ENCODE peak calls at places on chromosomes 6 and 20, in five cellular contexts. A is IMR-90, P is mesenchymal stem cell, O is H9, Y is H1. K is an unnamed sample.

GRCh38 chr6:35050291-35050987 is 90.7 kb downstream of the TCP11 start:
- DNase-seq in O (no peak), P (peak; percentile 55), Y (no peak), A (no peak), K (no peak)

GRCh38 chr20:41091926-41092325 is 45.4 kb upstream of the PLCG1 start:
- DNase-seq in Y (no peak), A (peak; percentile 81), O (no peak), P (peak; percentile 92), K (no peak)

GRCh38 chr20:3563548-3564177 is 92.8 kb downstream of the ATRN start:
- DNase-seq in O (no peak), Y (no peak), A (peak; percentile 69), P (peak; percentile 50), K (peak; percentile 23)

GRCh38 chr20:46559685-46560440 is 9.4 kb upstream of the OCSTAMP start:
- DNase-seq in Y (no peak), P (no peak), A (no peak), O (no peak), K (no peak)

GRCh38 chr6:116969211-116969863 is 92.3 kb downstream of the RFX6 start:
- DNase-seq in P (peak; percentile 39), Y (no peak), A (peak; percentile 50), O (no peak), K (peak; percentile 45)

GRCh38 chr20:62815066-62815991 is 1.5 kb upstream of the COL9A3 start:
- DNase-seq in P (peak; percentile 44), O (peak; percentile 81), Y (peak; percentile 54), A (peak; percentile 41), K (no peak)

GRCh38 chr20:48767269-48767960 is 60.4 kb downstream of the PREX1 start:
- DNase-seq in A (no peak), P (no peak), O (no peak), Y (no peak), K (no peak)

GRCh38 chr6:159693128-159693893 is at the start of gene SOD2:
- DNase-seq in P (peak; percentile 87), Y (peak; percentile 53), O (peak; percentile 88), A (peak; percentile 81), K (peak; percentile 85)

GRCh38 chr6:42041131-42042055 is 8.9 kb upstream of the TAF8 start:
- DNase-seq in A (no peak), O (no peak), Y (no peak), P (no peak), K (no peak)
- H4K91ac ChIP-seq in A (no peak overlapping the region), O (no peak overlapping the region), Y (peak overlapping the region; percentile 13), P (peak overlapping the region; percentile 47), K (no peak overlapping the region)

DNA sequence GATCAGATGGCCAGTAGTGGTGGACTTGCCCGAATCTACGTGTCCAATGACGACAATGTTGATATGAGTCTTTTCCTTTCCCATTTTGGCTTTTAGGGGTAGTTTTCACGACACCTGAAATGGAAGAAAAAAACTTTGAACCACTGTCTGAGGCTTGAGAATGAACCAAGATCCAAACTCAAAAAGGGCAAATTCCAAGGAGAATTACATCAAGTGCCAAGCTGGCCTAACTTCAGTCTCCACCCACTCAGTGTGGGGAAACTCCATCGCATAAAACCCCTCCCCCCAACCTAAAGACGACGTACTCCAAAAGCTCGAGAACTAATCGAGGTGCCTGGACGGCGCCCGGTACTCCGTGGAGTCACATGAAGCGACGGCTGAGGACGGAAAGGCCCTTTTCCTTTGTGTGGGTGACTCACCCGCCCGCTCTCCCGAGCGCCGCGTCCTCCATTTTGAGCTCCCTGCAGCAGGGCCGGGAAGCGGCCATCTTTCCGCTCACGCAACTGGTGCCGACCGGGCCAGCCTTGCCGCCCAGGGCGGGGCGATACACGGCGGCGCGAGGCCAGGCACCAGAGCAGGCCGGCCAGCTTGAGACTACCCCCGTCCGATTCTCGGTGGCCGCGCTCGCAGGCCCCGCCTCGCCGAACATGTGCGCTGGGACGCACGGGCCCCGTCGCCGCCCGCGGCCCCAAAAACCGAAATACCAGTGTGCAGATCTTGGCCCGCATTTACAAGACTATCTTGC is 717 bp downstream of the EEF1A1 start:
- DNase-seq in A (peak; percentile 78), P (peak; percentile 86), Y (no peak), O (peak; percentile 35), K (no peak)
- H2BK5ac ChIP-seq in A (peak overlapping the region; percentile 94), P (peak overlapping the region; percentile 90), Y (peak overlapping the region; percentile 99), O (peak overlapping the region; percentile 91), K (peak overlapping the region; percentile 91)

DNA sequence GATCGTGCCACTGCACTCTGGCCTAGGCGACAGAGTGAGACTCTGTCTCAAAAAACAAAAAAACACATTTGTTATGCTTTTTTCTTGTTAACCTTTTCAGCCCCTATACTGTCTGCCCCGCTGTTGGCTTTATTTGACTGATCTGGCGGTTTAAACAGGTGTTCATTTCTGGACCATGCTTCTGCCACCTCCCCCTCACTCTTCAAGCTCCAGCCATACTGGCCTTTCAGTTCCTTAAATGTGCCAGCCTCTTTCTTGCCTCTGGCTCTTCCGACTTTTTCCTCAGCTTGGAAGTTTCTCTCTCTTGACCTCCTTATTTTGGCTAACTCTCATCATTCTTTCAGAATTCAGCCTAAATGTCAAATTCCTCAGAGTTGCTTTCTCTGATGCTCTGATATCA is 35.2 kb upstream of the TXLNB start:
- DNase-seq in O (no peak), P (no peak), A (no peak), Y (no peak), K (no peak)
- H3K4me2 ChIP-seq in O (no peak overlapping the region), P (no peak overlapping the region), A (no peak overlapping the region), Y (no peak overlapping the region), K (no peak overlapping the region)

GRCh38 chr20:53753880-53754459 is 160.3 kb upstream of the ZNF217 start:
- DNase-seq in P (no peak), A (no peak), Y (no peak), O (no peak), K (no peak)
- H4K91ac ChIP-seq in P (no peak overlapping the region), A (no peak overlapping the region), Y (peak overlapping the region; percentile 75), O (no peak overlapping the region), K (no peak overlapping the region)

GRCh38 chr20:20327756-20328155 is 40.1 kb upstream of the INSM1 start:
- DNase-seq in O (no peak), P (no peak), A (peak; percentile 1), Y (no peak), K (no peak)
- H2BK5ac ChIP-seq in O (no peak overlapping the region), P (no peak overlapping the region), A (no peak overlapping the region), Y (no peak overlapping the region), K (no peak overlapping the region)

GRCh38 chr20:24077145-24077544 is 88.6 kb upstream of the GGTLC1 start:
- DNase-seq in O (no peak), P (no peak), A (no peak), Y (no peak), K (no peak)
- H3K4me2 ChIP-seq in O (no peak overlapping the region), P (no peak overlapping the region), A (no peak overlapping the region), Y (no peak overlapping the region), K (no peak overlapping the region)

K was measured in neuronal stem cell.